ENCODE peak calls at places on chromosomes 7 and 10, in four cellular contexts. R is activated CD8-positive, alpha-beta memory T cell treated with anti-CD3 and anti-CD28 coated beads for 1 hour; V is endodermal cell; Z is naive thymus-derived CD8-positive, alpha-beta T cell. Y is an unnamed sample.

GRCh38 chr10:119020627-119020946 is 8.9 kb upstream of the NANOS1 start:
- DNase-seq in V (no peak), Z (no peak), R (no peak), Y (no peak)

GRCh38 chr7:8144856-8145255 is 117.1 kb downstream of the ICA1 start:
- DNase-seq in R (no peak), V (no peak), Z (no peak), Y (no peak)

GRCh38 chr10:110502851-110503301 is 5.2 kb downstream of the DUSP5 start:
- DNase-seq in Z (peak; percentile 9), V (no peak), R (no peak), Y (no peak)

GRCh38 chr7:138746073-138746472 is 44.9 kb upstream of the SVOPL start:
- DNase-seq in Z (no peak), R (no peak), V (no peak), Y (no peak)

GRCh38 chr10:34768261-34768971 is 46.7 kb downstream of the PARD3 start:
- DNase-seq in V (peak; percentile 70), Z (no peak), R (no peak), Y (no peak)

GRCh38 chr7:155285423-155286220 is 12.1 kb upstream of the INSIG1 start:
- DNase-seq in Z (no peak), V (no peak), R (no peak), Y (no peak)

GRCh38 chr7:12436896-12437535 is 33.4 kb upstream of the VWDE start:
- DNase-seq in V (peak; percentile 75), R (no peak), Z (no peak), Y (peak; percentile 17)

GRCh38 chr10:93080350-93081046 is 6.8 kb downstream of the CYP26A1 start:
- DNase-seq in V (peak; percentile 89), Z (peak; percentile 48), R (peak; percentile 22), Y (peak; percentile 75)

GRCh38 chr7:121505540-121506182 is 109.6 kb upstream of the FAM3C start:
- DNase-seq in Z (no peak), R (no peak), V (no peak), Y (no peak)

GRCh38 chr7:128420773-128421172 is 11.0 kb upstream of the IMPDH1 start:
- DNase-seq in Z (no peak), V (no peak), R (no peak), Y (no peak)

GRCh38 chr7:101993311-101993710 is 175.9 kb downstream of the CUX1 start:
- DNase-seq in Z (no peak), V (no peak), R (no peak), Y (no peak)

GRCh38 chr7:5420108-5420840 is 3.4 kb downstream of the TNRC18 start:
- DNase-seq in V (peak; percentile 59), R (no peak), Z (peak; percentile 34), Y (peak; percentile 31)

GRCh38 chr10:24968349-24968748 is 15.9 kb upstream of the PRTFDC1 start:
- DNase-seq in R (no peak), V (no peak), Z (no peak), Y (no peak)

GRCh38 chr10:15068802-15069201 is 19.8 kb downstream of the ACBD7 start:
- DNase-seq in Z (no peak), V (no peak), R (no peak), Y (no peak)

GRCh38 chr7:137880432-137880831 is 33.7 kb upstream of the DGKI start:
- DNase-seq in Z (no peak), V (no peak), R (no peak), Y (no peak)

GRCh38 chr7:105890290-105890997 is 14.0 kb upstream of the ATXN7L1 start:
- DNase-seq in Z (no peak), V (no peak), R (no peak), Y (no peak)

GRCh38 chr7:140079121-140079536 is 16.4 kb upstream of the PARP12 start:
- DNase-seq in Z (no peak), V (peak; percentile 90), R (no peak), Y (peak; percentile 78)

GRCh38 chr10:114389429-114389828 is 14.9 kb downstream of the AFAP1L2 start:
- DNase-seq in V (no peak), R (no peak), Z (no peak), Y (no peak)

GRCh38 chr10:106696239-106696638 is 468.3 kb downstream of the SORCS1 start:
- DNase-seq in R (no peak), Z (no peak), V (no peak), Y (no peak)

GRCh38 chr7:134056816-134057215 is 70.3 kb upstream of the LRGUK start:
- DNase-seq in Z (no peak), R (no peak), V (no peak), Y (no peak)

GRCh38 chr7:26948617-26949118 is 84.3 kb upstream of the SKAP2 start:
- DNase-seq in R (no peak), Z (no peak), V (peak; percentile 65), Y (peak; percentile 44)

GRCh38 chr7:141251957-141252356 is 178.1 kb downstream of the TMEM178B start:
- DNase-seq in Z (no peak), V (no peak), R (no peak), Y (no peak)

GRCh38 chr7:87624628-87625027 is 3.6 kb upstream of the RUNDC3B start:
- DNase-seq in V (no peak), Z (no peak), R (no peak), Y (no peak)

GRCh38 chr7:64892116-64892515 is 11.0 kb upstream of the ZNF273 start:
- DNase-seq in R (no peak), Z (no peak), V (no peak), Y (no peak)

GRCh38 chr7:118938845-118939244 is 714.3 kb downstream of the ANKRD7 start:
- DNase-seq in Z (no peak), R (no peak), V (no peak), Y (no peak)

GRCh38 chr10:132186488-132187413 is at the start of gene DPYSL4:
- DNase-seq in Z (peak; percentile 61), V (peak; percentile 78), R (peak; percentile 23), Y (peak; percentile 36)

GRCh38 chr10:103820101-103821062 is 35.0 kb downstream of the SH3PXD2A start:
- DNase-seq in Z (no peak), R (no peak), V (no peak), Y (no peak)

GRCh38 chr7:151124205-151124880 is 38.1 kb downstream of the AGAP3 start:
- DNase-seq in R (no peak), Z (no peak), V (no peak), Y (no peak)

GRCh38 chr10:61819208-61819607 is 82.3 kb upstream of the ARID5B start:
- DNase-seq in V (no peak), Z (no peak), R (no peak), Y (no peak)

GRCh38 chr7:135959655-135960363 is 17.4 kb downstream of the MTPN start:
- DNase-seq in Z (no peak), V (no peak), R (no peak), Y (no peak)

GRCh38 chr7:587769-588168 is 68.1 kb upstream of the PDGFA start:
- DNase-seq in Z (no peak), V (no peak), R (no peak), Y (peak; percentile 72)

GRCh38 chr7:100674441-100675407 is 1.2 kb downstream of the GNB2 start:
- DNase-seq in Z (peak; percentile 61), R (no peak), V (peak; percentile 76), Y (no peak)

GRCh38 chr7:2529161-2530075 is 9.8 kb downstream of the LFNG start:
- DNase-seq in R (peak; percentile 41), Z (peak; percentile 60), V (no peak), Y (no peak)

GRCh38 chr10:31694929-31695837 is 233.4 kb downstream of the ARHGAP12 start:
- DNase-seq in R (no peak), V (no peak), Z (no peak), Y (no peak)

GRCh38 chr10:77049896-77050295 is 587.7 kb downstream of the KCNMA1 start:
- DNase-seq in R (no peak), Z (no peak), V (no peak), Y (no peak)

GRCh38 chr10:100934084-100934659 is 21.4 kb downstream of the SLF2 start:
- DNase-seq in Z (peak; percentile 4), R (no peak), V (no peak), Y (no peak)